ENCODE peak calls at places on chromosomes 1 and 21, in four cellular contexts. X is stimulated activated CD8-positive, alpha-beta memory T cell treated with anti-CD3 and anti-CD28 coated beads, Interleukin-15, amount 100 ng/mL, for 4 hours; E is AG08396; S is heart left ventricle. Y is an unnamed sample.

GRCh38 chr21:35905973-35906357 is 154.4 kb downstream of the SETD4 start:
- DNase-seq in E (no peak), X (no peak), S (no peak), Y (no peak)

GRCh38 chr21:33841561-33841960 is 74.0 kb downstream of the ATP5PO start:
- DNase-seq in S (no peak), X (no peak), E (no peak), Y (no peak)

GRCh38 chr1:207807395-207808321 is 55.8 kb downstream of the CD46 start:
- DNase-seq in S (no peak), X (no peak), E (no peak), Y (no peak)

GRCh38 chr1:33872681-33873080 is 8.8 kb downstream of the HMGB4 start:
- DNase-seq in S (no peak), E (no peak), X (no peak), Y (no peak)

GRCh38 chr1:216902669-216903388 is 179.6 kb upstream of the ESRRG start:
- DNase-seq in E (peak; percentile 9), X (no peak), S (no peak), Y (no peak)

GRCh38 chr1:108816049-108816882 is 40.6 kb downstream of the AKNAD1 start:
- DNase-seq in E (peak; percentile 77), S (peak; percentile 75), X (no peak), Y (no peak)

GRCh38 chr1:71561729-71562128 is 480.9 kb upstream of the ZRANB2 start:
- DNase-seq in E (peak; percentile 25), S (no peak), X (no peak), Y (no peak)

GRCh38 chr1:212860713-212861581 is 2.9 kb downstream of the FLVCR1 start:
- DNase-seq in X (no peak), S (no peak), E (no peak), Y (no peak)

GRCh38 chr1:5914676-5915285 is 77.4 kb downstream of the NPHP4 start:
- DNase-seq in X (no peak), E (no peak), S (no peak), Y (no peak)

GRCh38 chr21:15837603-15838002 is 107.8 kb downstream of the USP25 start:
- DNase-seq in X (no peak), E (no peak), S (no peak), Y (no peak)

GRCh38 chr21:42777757-42778344 is 101.5 kb downstream of the WDR4 start:
- DNase-seq in E (no peak), X (no peak), S (no peak), Y (no peak)

GRCh38 chr1:183595537-183595936 is 5.3 kb upstream of the NCF2 start:
- DNase-seq in E (no peak), S (no peak), X (no peak), Y (no peak)

GRCh38 chr1:210527091-210527490 is 198.4 kb downstream of the HHAT start:
- DNase-seq in S (no peak), E (no peak), X (no peak), Y (no peak)

GRCh38 chr21:15121655-15122120 is 56.9 kb upstream of the NRIP1 start:
- DNase-seq in S (no peak), E (peak; percentile 12), X (no peak), Y (no peak)

GRCh38 chr1:200029035-200029623 is 1.6 kb downstream of the NR5A2 start:
- DNase-seq in E (no peak), S (no peak), X (no peak), Y (no peak)

GRCh38 chr1:243420968-243421675 is 165.3 kb downstream of the SDCCAG8 start:
- DNase-seq in X (no peak), E (no peak), S (no peak), Y (no peak)

Y was measured in naive thymus-derived CD4-positive, alpha-beta T cell.